ENCODE peak calls at places on chromosome 6, in four cellular contexts. V is mesendoderm, J is AG08395, D is stomach. X is an unnamed sample.

GRCh38 chr6:42086665-42087050 is 36.3 kb downstream of the TAF8 start:
- DNase-seq in D (no peak), J (no peak), V (no peak), X (no peak)

GRCh38 chr6:43203029-43203717 is 21.2 kb downstream of the CUL9 start:
- DNase-seq in D (no peak), J (no peak), V (no peak), X (no peak)

GRCh38 chr6:139625998-139626975 is 251.8 kb upstream of the CITED2 start:
- DNase-seq in V (no peak), J (no peak), D (no peak), X (no peak)

GRCh38 chr6:35582315-35582714 is 69.6 kb upstream of the TULP1 start:
- DNase-seq in D (no peak), J (no peak), V (no peak), X (no peak)

GRCh38 chr6:95203153-95203754 is 374.1 kb upstream of the MANEA start:
- DNase-seq in V (peak), J (no peak), D (no peak), X (peak)

GRCh38 chr6:12534454-12534853 is 182.1 kb upstream of the PHACTR1 start:
- DNase-seq in J (no peak), D (no peak), V (no peak), X (no peak)

GRCh38 chr6:31769684-31770371 is 7.3 kb downstream of the VWA7 start:
- DNase-seq in J (peak), D (peak), V (peak), X (peak)

GRCh38 chr6:109874086-109874485 is 104.0 kb upstream of the GPR6 start:
- DNase-seq in V (no peak), J (no peak), D (no peak), X (no peak)

GRCh38 chr6:37651991-37652390 is 45.7 kb downstream of the MDGA1 start:
- DNase-seq in J (no peak), V (no peak), D (no peak), X (no peak)

GRCh38 chr6:159074120-159074684 is 29.4 kb upstream of the TAGAP start:
- DNase-seq in D (no peak), V (peak), J (peak), X (no peak)

GRCh38 chr6:154931741-154932424 is 63.2 kb upstream of the TIAM2 start:
- DNase-seq in J (peak), D (no peak), V (peak), X (no peak)

GRCh38 chr6:116969211-116969863 is 92.3 kb downstream of the RFX6 start:
- DNase-seq in J (peak), D (peak), V (peak), X (peak)

GRCh38 chr6:163355471-163355991 is 59.0 kb upstream of the QKI start:
- DNase-seq in V (no peak), J (peak), D (no peak), X (peak)

GRCh38 chr6:25270559-25270958 is 8.6 kb upstream of the CARMIL1 start:
- DNase-seq in V (no peak), J (no peak), D (no peak), X (no peak)

GRCh38 chr6:41092421-41093140 is 19.8 kb downstream of the NFYA start:
- DNase-seq in V (peak), J (peak), D (no peak), X (peak)

GRCh38 chr6:26457407-26457795 is 354 bp upstream of the BTN2A1 start:
- DNase-seq in D (no peak), V (peak), J (peak), X (no peak)

GRCh38 chr6:144834426-144835038 is 549.4 kb downstream of the UTRN start:
- DNase-seq in J (no peak), V (no peak), D (no peak), X (no peak)

X was measured in mammary epithelial cell.